ENCODE peak calls at places on chromosomes 6 and 20, in ten cellular contexts. One of them, this sample, is unnamed.

GRCh38 chr6:169159331-169159730 is 94.3 kb downstream of the THBS2 start:
- DNase-seq in GM12891: no peak
- DNase-seq in ovary: peak; percentile 24
- DNase-seq in esophagus squamous epithelium: no peak
- DNase-seq in sigmoid colon: no peak
- DNase-seq in IMR-90: no peak
- DNase-seq in NB4: no peak
- DNase-seq in uterus: no peak
- DNase-seq in stomach: no peak
- DNase-seq in body of pancreas: no peak
- DNase-seq in this sample: no peak

GRCh38 chr6:37559501-37559900 is 59.8 kb upstream of the CCDC167 start:
- DNase-seq in uterus: no peak
- DNase-seq in esophagus squamous epithelium: no peak
- DNase-seq in ovary: no peak
- DNase-seq in body of pancreas: no peak
- DNase-seq in stomach: no peak
- DNase-seq in IMR-90: no peak
- DNase-seq in NB4: no peak
- DNase-seq in GM12891: no peak
- DNase-seq in sigmoid colon: no peak
- DNase-seq in this sample: no peak

GRCh38 chr6:162074641-162075040 is 652.9 kb downstream of the PRKN start:
- DNase-seq in ovary: no peak
- DNase-seq in uterus: no peak
- DNase-seq in body of pancreas: no peak
- DNase-seq in stomach: no peak
- DNase-seq in NB4: no peak
- DNase-seq in esophagus squamous epithelium: no peak
- DNase-seq in GM12891: no peak
- DNase-seq in IMR-90: no peak
- DNase-seq in sigmoid colon: no peak
- DNase-seq in this sample: no peak

GRCh38 chr20:46305973-46306360 is 2.3 kb downstream of the CDH22 start:
- DNase-seq in NB4: no peak
- DNase-seq in sigmoid colon: no peak
- DNase-seq in body of pancreas: no peak
- DNase-seq in esophagus squamous epithelium: no peak
- DNase-seq in uterus: no peak
- DNase-seq in GM12891: no peak
- DNase-seq in IMR-90: no peak
- DNase-seq in stomach: no peak
- DNase-seq in ovary: no peak
- DNase-seq in this sample: no peak

GRCh38 chr20:16351415-16351814 is 221.8 kb downstream of the KIF16B start:
- DNase-seq in sigmoid colon: no peak
- DNase-seq in body of pancreas: peak; percentile 25
- DNase-seq in stomach: no peak
- DNase-seq in IMR-90: no peak
- DNase-seq in GM12891: no peak
- DNase-seq in ovary: no peak
- DNase-seq in NB4: no peak
- DNase-seq in uterus: no peak
- DNase-seq in esophagus squamous epithelium: no peak
- DNase-seq in this sample: no peak

GRCh38 chr6:18371576-18371975 is 15.6 kb upstream of the RNF144B start:
- DNase-seq in body of pancreas: no peak
- DNase-seq in ovary: no peak
- DNase-seq in uterus: no peak
- DNase-seq in GM12891: no peak
- DNase-seq in stomach: no peak
- DNase-seq in esophagus squamous epithelium: no peak
- DNase-seq in IMR-90: no peak
- DNase-seq in NB4: no peak
- DNase-seq in sigmoid colon: no peak
- DNase-seq in this sample: no peak

GRCh38 chr6:166156942-166157341 is 10.7 kb downstream of the TBXT start:
- DNase-seq in IMR-90: peak; percentile 9
- DNase-seq in NB4: peak; percentile 31
- DNase-seq in GM12891: no peak
- DNase-seq in sigmoid colon: no peak
- DNase-seq in stomach: no peak
- DNase-seq in esophagus squamous epithelium: no peak
- DNase-seq in ovary: no peak
- DNase-seq in body of pancreas: no peak
- DNase-seq in uterus: no peak
- DNase-seq in this sample: no peak

GRCh38 chr6:144624246-144624645 is 339.1 kb downstream of the UTRN start:
- DNase-seq in GM12891: no peak
- DNase-seq in uterus: no peak
- DNase-seq in esophagus squamous epithelium: no peak
- DNase-seq in sigmoid colon: no peak
- DNase-seq in NB4: no peak
- DNase-seq in body of pancreas: no peak
- DNase-seq in ovary: no peak
- DNase-seq in stomach: no peak
- DNase-seq in IMR-90: no peak
- DNase-seq in this sample: no peak

GRCh38 chr6:89412071-89413005 is at the start of gene RRAGD:
- DNase-seq in GM12891: peak; percentile 73
- DNase-seq in esophagus squamous epithelium: no peak
- DNase-seq in body of pancreas: peak; percentile 76
- DNase-seq in sigmoid colon: peak; percentile 86
- DNase-seq in uterus: peak; percentile 35
- DNase-seq in NB4: peak; percentile 85
- DNase-seq in stomach: peak; percentile 66
- DNase-seq in ovary: peak; percentile 53
- DNase-seq in IMR-90: no peak
- DNase-seq in this sample: peak; percentile 60

GRCh38 chr6:39681566-39682250 is 43.5 kb downstream of the KIF6 start:
- DNase-seq in GM12891: no peak
- DNase-seq in stomach: no peak
- DNase-seq in NB4: no peak
- DNase-seq in body of pancreas: no peak
- DNase-seq in ovary: no peak
- DNase-seq in esophagus squamous epithelium: no peak
- DNase-seq in IMR-90: peak; percentile 30
- DNase-seq in uterus: no peak
- DNase-seq in sigmoid colon: no peak
- DNase-seq in this sample: no peak

GRCh38 chr20:47357296-47358051 is 975 bp upstream of the ZMYND8 start:
- DNase-seq in sigmoid colon: peak; percentile 95
- DNase-seq in IMR-90: peak; percentile 94
- DNase-seq in stomach: peak; percentile 96
- DNase-seq in NB4: peak; percentile 98
- DNase-seq in GM12891: peak; percentile 42
- DNase-seq in body of pancreas: peak; percentile 97
- DNase-seq in uterus: peak; percentile 90
- DNase-seq in ovary: peak; percentile 78
- DNase-seq in esophagus squamous epithelium: peak; percentile 49
- DNase-seq in this sample: peak; percentile 89
- TF ChIP-seq POLR2A in sigmoid colon: peak; percentile 76
- TF ChIP-seq POLR2A in IMR-90: peak; percentile 71
- TF ChIP-seq POLR2A in stomach: no peak
- TF ChIP-seq POLR2A in NB4: peak; percentile 58
- TF ChIP-seq POLR2A in GM12891: peak; percentile 89
- TF ChIP-seq POLR2A in body of pancreas: peak; percentile 88
- TF ChIP-seq POLR2A in uterus: peak; percentile 46
- TF ChIP-seq POLR2A in ovary: peak; percentile 30
- TF ChIP-seq POLR2A in esophagus squamous epithelium: no peak
- TF ChIP-seq POLR2A in this sample: peak; percentile 53

GRCh38 chr6:3260772-3261517 is 2.2 kb downstream of the PSMG4 start:
- DNase-seq in ovary: peak; percentile 22
- DNase-seq in esophagus squamous epithelium: no peak
- DNase-seq in sigmoid colon: no peak
- DNase-seq in IMR-90: no peak
- DNase-seq in GM12891: no peak
- DNase-seq in body of pancreas: no peak
- DNase-seq in uterus: no peak
- DNase-seq in stomach: no peak
- DNase-seq in NB4: no peak
- DNase-seq in this sample: no peak

GRCh38 chr6:3259491-3259958 is 778 bp downstream of the PSMG4 start:
- DNase-seq in GM12891: no peak
- DNase-seq in stomach: peak; percentile 54
- DNase-seq in uterus: no peak
- DNase-seq in IMR-90: peak; percentile 41
- DNase-seq in ovary: peak; percentile 41
- DNase-seq in NB4: peak; percentile 72
- DNase-seq in body of pancreas: peak; percentile 51
- DNase-seq in esophagus squamous epithelium: no peak
- DNase-seq in sigmoid colon: no peak
- DNase-seq in this sample: peak; percentile 74

GRCh38 chr6:3260296-3260695 is 1.5 kb downstream of the PSMG4 start:
- DNase-seq in uterus: no peak
- DNase-seq in sigmoid colon: no peak
- DNase-seq in body of pancreas: no peak
- DNase-seq in esophagus squamous epithelium: no peak
- DNase-seq in NB4: no peak
- DNase-seq in stomach: no peak
- DNase-seq in GM12891: no peak
- DNase-seq in ovary: no peak
- DNase-seq in IMR-90: no peak
- DNase-seq in this sample: no peak

GRCh38 chr6:3258201-3258600 is 546 bp upstream of the PSMG4 start:
- DNase-seq in sigmoid colon: no peak
- DNase-seq in ovary: no peak
- DNase-seq in body of pancreas: no peak
- DNase-seq in GM12891: no peak
- DNase-seq in esophagus squamous epithelium: no peak
- DNase-seq in uterus: no peak
- DNase-seq in stomach: no peak
- DNase-seq in NB4: no peak
- DNase-seq in IMR-90: no peak
- DNase-seq in this sample: no peak

GRCh38 chr6:3258720-3259490 is at the start of gene PSMG4:
- DNase-seq in stomach: peak; percentile 96
- DNase-seq in ovary: peak; percentile 98
- DNase-seq in body of pancreas: peak; percentile 94
- DNase-seq in uterus: peak; percentile 94
- DNase-seq in sigmoid colon: peak; percentile 97
- DNase-seq in esophagus squamous epithelium: peak; percentile 56
- DNase-seq in GM12891: peak; percentile 93
- DNase-seq in IMR-90: peak; percentile 82
- DNase-seq in NB4: peak; percentile 93
- DNase-seq in this sample: peak; percentile 96
- TF ChIP-seq POLR2A in stomach: no peak
- TF ChIP-seq POLR2A in ovary: peak; percentile 32
- TF ChIP-seq POLR2A in body of pancreas: peak; percentile 68
- TF ChIP-seq POLR2A in uterus: no peak
- TF ChIP-seq POLR2A in sigmoid colon: peak; percentile 25
- TF ChIP-seq POLR2A in esophagus squamous epithelium: no peak
- TF ChIP-seq POLR2A in GM12891: peak; percentile 52
- TF ChIP-seq POLR2A in IMR-90: peak; percentile 61
- TF ChIP-seq POLR2A in NB4: peak; percentile 71
- TF ChIP-seq POLR2A in this sample: peak; percentile 60

GRCh38 chr20:49915380-49916145 is at the start of gene SPATA2:
- DNase-seq in stomach: peak; percentile 98
- DNase-seq in body of pancreas: peak; percentile 99
- DNase-seq in ovary: peak; percentile 96
- DNase-seq in sigmoid colon: peak; percentile 99
- DNase-seq in GM12891: peak; percentile 92
- DNase-seq in IMR-90: peak; percentile 94
- DNase-seq in esophagus squamous epithelium: peak; percentile 83
- DNase-seq in uterus: peak; percentile 97
- DNase-seq in NB4: peak; percentile 97
- DNase-seq in this sample: peak; percentile 96
- TF ChIP-seq POLR2A in stomach: no peak
- TF ChIP-seq POLR2A in body of pancreas: peak; percentile 83
- TF ChIP-seq POLR2A in ovary: peak; percentile 54
- TF ChIP-seq POLR2A in sigmoid colon: peak; percentile 52
- TF ChIP-seq POLR2A in GM12891: peak; percentile 30
- TF ChIP-seq POLR2A in IMR-90: peak; percentile 96
- TF ChIP-seq POLR2A in esophagus squamous epithelium: no peak
- TF ChIP-seq POLR2A in uterus: no peak
- TF ChIP-seq POLR2A in NB4: peak; percentile 71
- TF ChIP-seq POLR2A in this sample: peak; percentile 67

DNA sequence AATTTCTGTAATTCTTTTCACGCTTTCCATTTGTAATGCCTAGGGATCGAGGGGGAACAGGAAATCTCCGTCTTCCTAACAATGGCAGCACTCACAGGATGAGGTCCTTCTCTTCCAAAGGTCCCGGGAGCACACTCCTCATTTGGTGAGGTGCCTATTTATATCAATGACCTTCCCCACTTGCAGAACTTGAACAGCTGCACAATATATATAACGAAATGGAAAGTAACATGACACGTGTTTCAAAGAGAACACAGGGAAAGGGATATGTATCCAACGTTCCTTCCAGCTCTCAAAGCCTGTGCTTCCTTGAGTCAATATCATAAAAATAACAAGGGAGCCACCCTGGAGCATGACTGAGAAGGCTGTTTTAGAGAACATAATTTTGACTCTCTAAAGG is 78.6 kb upstream of the RBM24 start:
- DNase-seq in ovary: no peak
- DNase-seq in GM12891: no peak
- DNase-seq in sigmoid colon: no peak
- DNase-seq in NB4: no peak
- DNase-seq in stomach: no peak
- DNase-seq in esophagus squamous epithelium: no peak
- DNase-seq in uterus: no peak
- DNase-seq in body of pancreas: no peak
- DNase-seq in IMR-90: peak; percentile 16
- DNase-seq in this sample: no peak
- TF ChIP-seq POLR2A in ovary: no peak
- TF ChIP-seq POLR2A in GM12891: no peak
- TF ChIP-seq POLR2A in sigmoid colon: no peak
- TF ChIP-seq POLR2A in NB4: no peak
- TF ChIP-seq POLR2A in stomach: no peak
- TF ChIP-seq POLR2A in esophagus squamous epithelium: no peak
- TF ChIP-seq POLR2A in uterus: no peak
- TF ChIP-seq POLR2A in body of pancreas: no peak
- TF ChIP-seq POLR2A in IMR-90: no peak
- TF ChIP-seq POLR2A in this sample: no peak